ENCODE peak calls at places on chromosomes 1 and 21, in eight cellular contexts. H, G, X, R, Y, Z, I and W are unnamed samples.

GRCh38 chr1:199460933-199461332 is 566.6 kb upstream of the NR5A2 start:
- DNase-seq in I (no peak), R (no peak), G (peak), X (no peak), H (no peak), Z (no peak), Y (no peak), W (no peak)

GRCh38 chr1:216902669-216903388 is 179.6 kb upstream of the ESRRG start:
- DNase-seq in X (no peak), R (no peak), Y (no peak), I (no peak), H (no peak), G (no peak), Z (peak), W (no peak)

GRCh38 chr1:209411491-209411929 is 172.0 kb upstream of the CAMK1G start:
- DNase-seq in R (no peak), I (no peak), Y (no peak), X (no peak), Z (peak), G (peak), H (peak), W (no peak)

GRCh38 chr1:31587720-31588423 is 11.6 kb downstream of the TINAGL1 start:
- DNase-seq in I (peak), R (peak), H (peak), G (peak), Y (peak), Z (no peak), X (peak), W (peak)

GRCh38 chr1:224898937-224899336 is 30.5 kb upstream of the DNAH14 start:
- DNase-seq in I (no peak), H (no peak), G (no peak), Z (no peak), R (no peak), Y (no peak), X (no peak), W (no peak)

GRCh38 chr1:156148236-156148635 is 5.1 kb upstream of the SEMA4A start:
- DNase-seq in H (no peak), I (no peak), R (no peak), Y (no peak), Z (no peak), X (no peak), G (no peak), W (no peak)

GRCh38 chr1:228341450-228341813 is 65.2 kb downstream of the TRIM11 start:
- DNase-seq in I (no peak), R (peak), Z (no peak), X (peak), G (no peak), H (no peak), Y (no peak), W (no peak)

GRCh38 chr1:166975361-166976129 is at the start of gene ILDR2:
- DNase-seq in I (peak), G (no peak), Z (no peak), R (peak), X (peak), Y (peak), H (peak), W (peak)

GRCh38 chr21:42534361-42534900 is 20.8 kb downstream of the SLC37A1 start:
- DNase-seq in R (peak), X (no peak), I (no peak), H (no peak), Z (no peak), G (no peak), Y (peak), W (no peak)

GRCh38 chr1:160400284-160400645 is at the start of gene VANGL2:
- DNase-seq in G (no peak), Z (no peak), X (peak), I (peak), R (peak), Y (peak), H (peak), W (no peak)

GRCh38 chr1:153880962-153881361 is 41.8 kb downstream of the GATAD2B start:
- DNase-seq in Z (peak), G (peak), R (peak), X (peak), H (peak), I (no peak), Y (peak), W (peak)

GRCh38 chr1:9420835-9421532 is 118.3 kb upstream of the SLC25A33 start:
- DNase-seq in Z (no peak), Y (no peak), R (no peak), X (no peak), I (no peak), H (no peak), G (no peak), W (no peak)

GRCh38 chr1:196607940-196608339 is 300 bp downstream of the KCNT2 start:
- DNase-seq in R (no peak), X (peak), Z (no peak), H (no peak), I (peak), G (no peak), Y (no peak), W (no peak)